ENCODE peak calls at places on chromosome 4, in seven cellular contexts. U is A549, W is heart left ventricle, A is tibial artery, S is H9, V is psoas muscle, L is cardiac muscle cell. R is an unnamed sample.
A peak's percentile ranks its signal among the peaks of the same experiment; 100 is the strongest.

GRCh38 chr4:184632842-184633241 is 16.4 kb downstream of the CASP3 start:
- DNase-seq in U (no peak), W (no peak), A (no peak), S (no peak), V (no peak), L (no peak), R (no peak)

GRCh38 chr4:123786159-123786915 is 389.7 kb downstream of the SPRY1 start:
- DNase-seq in U (no peak), W (no peak), A (no peak), S (no peak), V (no peak), L (no peak), R (no peak)

GRCh38 chr4:20015825-20016224 is 235.9 kb upstream of the SLIT2 start:
- DNase-seq in U (no peak), W (no peak), A (no peak), S (no peak), V (no peak), L (no peak), R (no peak)

GRCh38 chr4:145703850-145704528 is 24.0 kb downstream of the C4orf51 start:
- DNase-seq in U (no peak), W (no peak), A (no peak), S (no peak), V (no peak), L (no peak), R (no peak)

GRCh38 chr4:173146456-173146855 is 22.2 kb upstream of the GALNT7 start:
- DNase-seq in U (no peak), W (no peak), A (no peak), S (no peak), V (no peak), L (no peak), R (no peak)

GRCh38 chr4:182238355-182238931 is 4.8 kb upstream of the TENM3 start:
- DNase-seq in U (peak; percentile 66), W (no peak), A (no peak), S (no peak), V (no peak), L (no peak), R (no peak)

GRCh38 chr4:54714631-54715030 is 56.9 kb downstream of the KIT start:
- DNase-seq in U (no peak), W (no peak), A (no peak), S (no peak), V (no peak), L (no peak), R (no peak)

GRCh38 chr4:161762796-161763195 is 401.0 kb downstream of the FSTL5 start:
- DNase-seq in U (peak; percentile 6), W (no peak), A (no peak), S (no peak), V (no peak), L (no peak), R (no peak)

GRCh38 chr4:182554736-182555135 is 311.5 kb downstream of the TENM3 start:
- DNase-seq in U (no peak), W (no peak), A (no peak), S (no peak), V (no peak), L (no peak), R (no peak)

GRCh38 chr4:2942037-2942531 is 21.1 kb downstream of the NOP14 start:
- DNase-seq in U (no peak), W (no peak), A (no peak), S (no peak), V (no peak), L (no peak), R (no peak)

GRCh38 chr4:71828450-71828849 is 44.6 kb upstream of the GC start:
- DNase-seq in U (no peak), W (no peak), A (no peak), S (no peak), V (no peak), L (no peak), R (no peak)

GRCh38 chr4:71833175-71833900 is 49.5 kb upstream of the GC start:
- DNase-seq in U (no peak), W (peak; percentile 35), A (no peak), S (no peak), V (no peak), L (peak; percentile 94), R (no peak)

GRCh38 chr4:71832049-71832448 is 48.2 kb upstream of the GC start:
- DNase-seq in U (no peak), W (no peak), A (no peak), S (no peak), V (no peak), L (peak; percentile 30), R (no peak)

GRCh38 chr4:71830497-71831178 is 46.8 kb upstream of the GC start:
- DNase-seq in U (no peak), W (no peak), A (no peak), S (no peak), V (no peak), L (no peak), R (no peak)

DNA sequence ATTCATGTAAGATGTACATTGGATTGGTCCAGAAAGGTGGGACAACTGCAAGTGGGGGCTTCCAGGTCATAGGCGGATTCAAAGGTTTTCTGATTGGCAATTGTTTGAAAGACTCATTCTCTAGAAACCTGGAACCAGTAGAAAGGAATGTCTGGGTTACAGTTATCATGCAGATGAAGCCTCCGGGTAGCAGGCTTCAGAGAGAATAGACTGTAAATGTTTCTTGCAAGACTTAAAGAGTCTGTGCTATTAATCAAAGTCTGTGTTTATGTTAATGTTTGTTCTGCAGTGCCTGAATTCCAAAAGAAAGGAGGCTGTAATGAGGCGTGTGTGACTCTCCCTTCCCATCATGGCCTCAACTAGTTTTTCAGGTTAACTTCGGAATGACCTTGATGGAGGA is 43.9 kb upstream of the GC start:
- DNase-seq in U (no peak), W (no peak), A (no peak), S (peak; percentile 36), V (no peak), L (no peak), R (no peak)
- H3K27ac ChIP-seq in U (no peak overlapping the region), W (no peak overlapping the region), A (no peak overlapping the region), S (peak overlapping the region; percentile 65), V (no peak overlapping the region), L (no peak overlapping the region), R (no peak overlapping the region)

GRCh38 chr4:142367326-142368188 is 478.5 kb downstream of the INPP4B start:
- DNase-seq in U (no peak), W (no peak), A (no peak), S (no peak), V (no peak), L (no peak), R (no peak)

GRCh38 chr4:142365386-142365785 is 480.7 kb downstream of the INPP4B start:
- DNase-seq in U (no peak), W (no peak), A (no peak), S (no peak), V (no peak), L (no peak), R (no peak)

GRCh38 chr4:142366821-142367220 is 479.3 kb downstream of the INPP4B start:
- DNase-seq in U (no peak), W (no peak), A (no peak), S (no peak), V (no peak), L (no peak), R (no peak)

GRCh38 chr4:142372570-142373300 is 473.4 kb downstream of the INPP4B start:
- DNase-seq in U (no peak), W (no peak), A (no peak), S (no peak), V (no peak), L (no peak), R (no peak)

DNA sequence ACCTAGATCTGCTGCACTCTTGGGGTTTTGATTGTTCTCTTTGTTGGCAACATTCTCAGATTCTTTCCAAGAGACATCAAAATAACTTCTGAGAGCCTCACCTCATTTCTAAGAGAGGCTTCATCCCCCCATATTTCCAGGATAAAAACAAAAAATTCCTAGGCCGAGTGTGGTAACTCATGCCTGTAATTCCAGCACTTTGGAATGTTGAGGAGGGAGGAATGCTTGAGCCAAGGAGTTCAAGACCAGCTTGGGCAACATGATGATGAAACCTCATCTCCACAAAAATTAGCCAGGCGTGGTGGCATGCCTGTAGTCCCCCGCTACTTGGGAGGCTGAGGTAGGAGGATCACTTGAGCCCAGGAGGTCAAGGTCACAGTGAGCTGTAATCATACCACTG is 477.0 kb downstream of the INPP4B start:
- DNase-seq in U (no peak), W (no peak), A (no peak), S (no peak), V (no peak), L (no peak), R (no peak)
- H3K27ac ChIP-seq in U (no peak overlapping the region), W (no peak overlapping the region), A (no peak overlapping the region), S (no peak overlapping the region), V (no peak overlapping the region), L (no peak overlapping the region), R (no peak overlapping the region)

DNA sequence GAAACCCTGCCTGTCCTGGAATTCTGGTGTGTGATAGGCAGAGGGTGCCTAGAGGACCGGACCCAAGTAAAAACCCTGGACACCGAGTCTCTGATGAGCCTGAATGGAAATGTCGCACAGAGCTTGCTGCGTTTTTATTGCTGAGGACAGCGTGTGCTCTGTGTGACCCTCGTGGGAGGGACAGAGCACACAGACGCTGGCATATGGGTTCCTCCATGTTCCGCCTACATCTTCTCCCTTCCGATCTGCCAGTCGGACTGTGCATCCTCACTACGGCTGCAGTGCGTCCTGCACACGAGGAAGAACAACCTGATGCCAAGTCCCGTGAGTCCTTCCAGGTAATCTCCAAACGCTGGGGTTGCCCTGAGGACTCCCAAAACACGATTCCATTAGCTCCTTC is 68.3 kb downstream of the AFAP1 start:
- DNase-seq in U (no peak), W (no peak), A (no peak), S (no peak), V (no peak), L (no peak), R (no peak)
- H3K27ac ChIP-seq in U (peak overlapping the region; percentile 80), W (no peak overlapping the region), A (peak overlapping the region; percentile 67), S (no peak overlapping the region), V (peak overlapping the region; percentile 74), L (no peak overlapping the region), R (peak overlapping the region; percentile 60)

GRCh38 chr4:80183196-80184052 is 13.9 kb upstream of the PRDM8 start:
- DNase-seq in U (no peak), W (no peak), A (peak; percentile 36), S (peak; percentile 36), V (peak; percentile 67), L (no peak), R (no peak)

GRCh38 chr4:80184053-80184790 is 13.1 kb upstream of the PRDM8 start:
- DNase-seq in U (peak; percentile 52), W (peak; percentile 88), A (peak; percentile 84), S (peak; percentile 94), V (peak; percentile 92), L (peak; percentile 92), R (peak; percentile 24)

GRCh38 chr4:80179637-80180161 is 17.6 kb upstream of the PRDM8 start:
- DNase-seq in U (no peak), W (no peak), A (no peak), S (no peak), V (no peak), L (no peak), R (no peak)

GRCh38 chr4:80180743-80181142 is 16.6 kb upstream of the PRDM8 start:
- DNase-seq in U (no peak), W (no peak), A (no peak), S (no peak), V (no peak), L (no peak), R (no peak)

DNA sequence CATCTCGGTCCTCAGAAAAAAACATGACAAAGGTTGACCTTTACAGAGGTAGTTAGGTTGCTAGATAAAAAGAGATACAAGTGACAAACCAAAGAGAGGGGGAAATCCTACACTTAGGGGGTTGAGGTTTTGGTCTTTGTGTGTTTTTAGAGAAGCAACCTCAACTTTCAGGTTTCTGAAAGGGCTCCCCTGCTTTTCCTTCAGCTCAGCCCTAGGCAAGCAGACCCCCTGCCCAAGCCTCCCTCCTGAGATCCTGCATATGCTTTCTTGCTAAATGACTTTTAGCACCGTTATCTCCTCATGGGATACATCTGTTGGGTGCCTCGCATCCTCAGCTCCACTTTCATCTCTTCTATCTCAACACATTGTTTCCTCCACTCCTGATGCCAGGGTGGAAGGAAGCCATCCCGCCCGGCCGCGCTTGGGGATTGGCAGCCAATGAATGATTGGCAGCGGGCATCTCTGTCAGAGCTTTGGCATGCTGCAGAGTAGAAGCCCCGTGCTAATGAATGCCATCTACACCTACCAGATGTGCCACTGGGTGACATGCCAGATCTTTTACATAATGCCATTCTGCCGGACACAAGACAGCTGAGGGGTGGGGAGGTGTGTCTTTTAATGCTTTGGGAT is 15.0 kb upstream of the PRDM8 start:
- DNase-seq in U (no peak), W (no peak), A (no peak), S (no peak), V (no peak), L (no peak), R (no peak)
- H3K27ac ChIP-seq in U (no peak overlapping the region), W (no peak overlapping the region), A (no peak overlapping the region), S (no peak overlapping the region), V (no peak overlapping the region), L (no peak overlapping the region), R (peak overlapping the region; percentile 85)